ENCODE peak calls at places on chromosomes 3 and 15, in eight cellular contexts. C is adrenal gland, O is heart left ventricle, T is stomach, U is upper lobe of left lung, Q is A549, I is transverse colon, M is uterus. Z is an unnamed sample.

GRCh38 chr3:70064194-70064787 is 64.8 kb downstream of the SAMMSON start:
- DNase-seq in C (peak; percentile 25), O (no peak), T (no peak), U (no peak), Q (peak; percentile 51), I (no peak), M (no peak), Z (peak; percentile 47)

GRCh38 chr3:23735575-23736326 is 70.0 kb upstream of the UBE2E1 start:
- DNase-seq in C (no peak), O (no peak), T (no peak), U (no peak), Q (no peak), I (no peak), M (no peak), Z (no peak)

GRCh38 chr3:97884724-97885123 is 62.9 kb downstream of the CRYBG3 start:
- DNase-seq in C (no peak), O (no peak), T (no peak), U (no peak), Q (no peak), I (no peak), M (no peak), Z (no peak)

GRCh38 chr3:14573706-14574105 is 33.6 kb upstream of the GRIP2 start:
- DNase-seq in C (no peak), O (no peak), T (no peak), U (no peak), Q (no peak), I (no peak), M (no peak), Z (no peak)

GRCh38 chr3:58170376-58170775 is 40.4 kb downstream of the DNASE1L3 start:
- DNase-seq in C (no peak), O (no peak), T (no peak), U (no peak), Q (no peak), I (no peak), M (no peak), Z (no peak)

GRCh38 chr3:46646700-46647099 is 34.4 kb downstream of the FAM240A start:
- DNase-seq in C (peak; percentile 57), O (no peak), T (no peak), U (no peak), Q (no peak), I (no peak), M (no peak), Z (no peak)

GRCh38 chr3:58924581-58924980 is 125.2 kb downstream of the CFAP20DC start:
- DNase-seq in C (no peak), O (no peak), T (no peak), U (no peak), Q (no peak), I (no peak), M (no peak), Z (no peak)

GRCh38 chr15:33729648-33730047 is 238.6 kb upstream of the CHRM5 start:
- DNase-seq in C (no peak), O (no peak), T (no peak), U (no peak), Q (peak; percentile 36), I (no peak), M (no peak), Z (no peak)

GRCh38 chr15:88866295-88866881 is 29.0 kb downstream of the HAPLN3 start:
- DNase-seq in C (no peak), O (no peak), T (no peak), U (no peak), Q (no peak), I (no peak), M (no peak), Z (no peak)
- H3K27ac ChIP-seq in C (no peak overlapping the region), O (no peak overlapping the region), T (no peak overlapping the region), U (no peak overlapping the region), Q (no peak overlapping the region), I (no peak overlapping the region), M (no peak overlapping the region), Z (no peak overlapping the region)

GRCh38 chr3:193742628-193743027 is 149.6 kb downstream of the OPA1 start:
- DNase-seq in C (no peak), O (no peak), T (no peak), U (no peak), Q (no peak), I (no peak), M (no peak), Z (no peak)
- TF ChIP-seq POLR2A in C (no peak), O (no peak), T (no peak), U (no peak), Q (no peak), I (no peak), M (no peak), Z (no peak)

DNA sequence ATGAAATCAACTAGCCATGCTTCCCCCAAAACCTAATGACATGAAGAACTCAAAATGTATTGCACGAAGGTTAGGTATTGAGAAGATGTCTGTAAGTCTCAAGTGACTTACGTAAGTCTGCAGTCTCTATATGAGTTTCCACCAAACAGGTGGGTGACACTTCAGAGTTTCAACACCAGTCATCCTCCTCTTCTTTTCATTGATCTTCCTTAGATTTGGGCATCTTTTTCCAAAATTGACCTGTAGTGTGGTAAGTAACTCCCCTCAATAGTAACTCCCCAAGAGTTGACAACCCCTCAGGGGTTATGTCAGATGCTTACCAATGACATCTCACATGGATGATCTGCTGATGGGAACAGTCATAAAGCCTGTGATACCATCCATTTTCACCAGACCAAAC is 46.1 kb downstream of the GPR176 start:
- DNase-seq in C (no peak), O (no peak), T (no peak), U (no peak), Q (no peak), I (no peak), M (no peak), Z (no peak)
- H3K4me1 ChIP-seq in C (no peaks in the 10 kb centered on the region), O (peaks cover 8% of the 10 kb centered on the region), T (no peaks in the 10 kb centered on the region), U (no peaks in the 10 kb centered on the region), Q (peaks cover 4% of the 10 kb centered on the region), I (peaks cover 2% of the 10 kb centered on the region), M (no peaks in the 10 kb centered on the region), Z (no peaks in the 10 kb centered on the region)

DNA sequence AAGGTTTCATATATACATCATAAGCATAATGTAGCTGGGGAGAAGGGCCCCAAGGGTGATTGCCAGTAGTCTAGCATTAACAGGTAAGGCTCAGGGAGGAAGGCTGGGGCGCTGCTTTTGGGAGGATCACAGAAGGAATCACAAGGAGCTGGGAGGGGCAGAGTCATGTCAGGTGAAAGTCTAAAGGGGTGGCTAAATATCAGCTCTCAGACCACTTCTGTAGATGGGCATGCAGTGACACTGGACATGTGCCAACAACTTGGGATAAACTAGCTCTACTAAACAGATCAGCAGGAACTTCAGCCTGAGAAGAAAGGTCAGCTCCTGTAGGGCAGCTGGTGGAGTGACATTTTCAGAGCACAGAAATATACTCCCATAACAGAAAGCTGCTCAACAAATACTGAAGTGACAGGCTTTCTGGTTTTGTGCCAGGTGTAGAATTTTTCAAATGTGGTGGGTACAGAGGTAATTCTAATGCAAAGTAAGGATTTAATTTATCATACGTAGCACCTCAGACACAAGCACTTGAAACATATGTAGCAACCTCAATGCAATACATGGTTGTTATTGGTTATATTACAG is 79.4 kb downstream of the PEX5L start:
- DNase-seq in C (no peak), O (no peak), T (no peak), U (no peak), Q (no peak), I (no peak), M (no peak), Z (no peak)
- H3K27ac ChIP-seq in C (no peak overlapping the region), O (no peak overlapping the region), T (no peak overlapping the region), U (no peak overlapping the region), Q (no peak overlapping the region), I (no peak overlapping the region), M (no peak overlapping the region), Z (no peak overlapping the region)

GRCh38 chr3:195908439-195909293 is at the start of gene TNK2:
- DNase-seq in C (peak; percentile 31), O (no peak), T (peak; percentile 47), U (peak; percentile 55), Q (no peak), I (peak; percentile 50), M (no peak), Z (peak; percentile 70)

GRCh38 chr3:195909294-195909644 is 918 bp upstream of the TNK2 start:
- DNase-seq in C (no peak), O (no peak), T (no peak), U (no peak), Q (no peak), I (peak; percentile 31), M (no peak), Z (no peak)

GRCh38 chr3:195910499-195910845 is 2.1 kb upstream of the TNK2 start:
- DNase-seq in C (no peak), O (no peak), T (no peak), U (no peak), Q (no peak), I (no peak), M (no peak), Z (no peak)

GRCh38 chr3:195911041-195911945 is 2.9 kb upstream of the TNK2 start:
- DNase-seq in C (no peak), O (no peak), T (no peak), U (no peak), Q (no peak), I (no peak), M (no peak), Z (no peak)

DNA sequence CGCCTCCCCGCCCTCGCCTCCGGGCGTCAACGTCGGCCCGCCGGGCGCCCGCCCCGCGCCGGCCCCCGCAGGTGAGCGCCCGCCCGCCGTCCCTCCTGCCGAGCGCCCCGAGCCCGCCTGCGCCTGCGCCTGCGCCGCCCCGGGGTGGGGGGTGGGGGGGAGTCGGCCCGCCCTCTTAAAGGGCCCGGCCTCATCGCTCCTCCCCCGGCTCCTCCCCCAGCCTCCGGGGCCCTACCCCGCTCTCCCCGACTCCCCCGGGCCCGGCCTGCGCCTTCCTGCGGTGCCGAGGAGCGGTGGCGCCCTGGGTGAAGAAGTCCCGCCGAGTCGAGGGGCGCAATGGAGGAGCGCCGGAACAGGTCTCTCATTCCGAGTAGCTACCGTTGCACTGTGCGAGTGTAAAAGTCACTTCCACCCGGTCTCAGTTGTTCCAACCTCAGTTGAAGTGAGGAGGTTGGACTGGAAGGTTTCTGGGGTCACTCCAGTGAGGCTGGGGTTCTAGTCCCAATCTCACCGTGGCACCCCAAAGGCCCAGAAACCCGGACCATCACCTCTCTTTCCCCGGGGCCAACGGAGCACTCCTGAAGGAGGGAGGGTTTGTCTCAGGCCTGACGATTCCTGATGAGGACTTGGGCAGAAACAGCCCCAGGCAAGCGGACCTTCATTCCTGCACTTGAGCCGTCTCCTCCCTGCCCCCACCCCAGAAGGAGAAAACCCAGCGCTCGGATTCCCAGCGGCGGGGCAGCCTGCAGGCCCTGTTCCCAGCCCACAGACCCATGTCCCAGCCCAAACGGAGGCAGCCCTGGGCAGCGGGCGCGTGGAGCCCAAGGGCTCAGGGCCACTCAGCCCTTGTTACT is 1.5 kb upstream of the TNK2 start:
- DNase-seq in C (peak; percentile 82), O (peak; percentile 94), T (peak; percentile 92), U (peak; percentile 91), Q (peak; percentile 66), I (peak; percentile 92), M (peak; percentile 88), Z (peak; percentile 91)
- TF ChIP-seq POLR2A in C (no peak), O (peak; percentile 15), T (no peak), U (no peak), Q (peak; percentile 64), I (no peak), M (peak; percentile 43), Z (no peak)

GRCh38 chr3:169667380-169667671 is 3.8 kb upstream of the MECOM start:
- DNase-seq in C (no peak), O (no peak), T (no peak), U (no peak), Q (no peak), I (no peak), M (no peak), Z (no peak)
- H3K4me1 ChIP-seq in C (peaks cover 22% of the 10 kb centered on the region), O (peaks cover 10% of the 10 kb centered on the region), T (peaks cover 73% of the 10 kb centered on the region), U (peaks cover 7% of the 10 kb centered on the region), Q (peaks cover 21% of the 10 kb centered on the region), I (peaks cover 15% of the 10 kb centered on the region), M (no peaks in the 10 kb centered on the region), Z (no peaks in the 10 kb centered on the region)

GRCh38 chr15:75663931-75664421 is 16.3 kb downstream of the SNX33 start:
- DNase-seq in C (no peak), O (peak; percentile 57), T (peak; percentile 68), U (no peak), Q (no peak), I (peak; percentile 67), M (no peak), Z (no peak)
- H3K27ac ChIP-seq in C (no peak overlapping the region), O (no peak overlapping the region), T (peak overlapping the region; percentile 57), U (peak overlapping the region; percentile 81), Q (no peak overlapping the region), I (peak overlapping the region; percentile 72), M (no peak overlapping the region), Z (peak overlapping the region; percentile 78)